ENCODE peak calls at places on chromosomes 3 and 15, in ten cellular contexts. R, T, Z, M, I, P, X, E, Y and W are unnamed samples.

GRCh38 chr3:61052855-61053254 is 198.4 kb downstream of the FHIT start:
- DNase-seq in R (no peak), Y (no peak), E (no peak), P (no peak), T (no peak), M (no peak), I (no peak), Z (no peak), X (no peak), W (no peak)

GRCh38 chr3:124351430-124352142 is 359.7 kb upstream of the ROPN1 start:
- DNase-seq in Y (peak), R (peak), X (peak), T (peak), Z (peak), I (peak), M (no peak), P (peak), E (no peak), W (peak)

GRCh38 chr3:186225603-186226002 is 116.7 kb upstream of the ETV5 start:
- DNase-seq in Y (no peak), R (no peak), E (no peak), I (no peak), P (no peak), X (no peak), T (no peak), M (no peak), Z (no peak), W (no peak)

GRCh38 chr3:174440350-174440716 is 418.8 kb upstream of the NAALADL2 start:
- DNase-seq in T (no peak), M (no peak), P (no peak), Z (peak), E (no peak), I (no peak), Y (peak), X (peak), R (peak), W (no peak)

GRCh38 chr15:70182858-70183695 is 85.4 kb upstream of the TLE3 start:
- DNase-seq in I (no peak), P (no peak), M (no peak), X (no peak), T (no peak), Z (no peak), R (peak), Y (no peak), E (no peak), W (no peak)

GRCh38 chr3:186909078-186909853 is 21.1 kb upstream of the ST6GAL1 start:
- DNase-seq in T (no peak), P (no peak), I (no peak), Z (no peak), E (no peak), Y (no peak), X (no peak), R (no peak), M (peak), W (no peak)

GRCh38 chr3:99896482-99896881 is 78.8 kb downstream of the CMSS1 start:
- DNase-seq in T (no peak), R (no peak), I (no peak), M (no peak), P (no peak), X (no peak), Z (no peak), E (no peak), Y (no peak), W (no peak)

GRCh38 chr3:125236331-125236903 is 23.9 kb upstream of the SLC12A8 start:
- DNase-seq in X (no peak), P (no peak), Z (no peak), I (no peak), M (no peak), T (no peak), E (no peak), Y (no peak), R (no peak), W (no peak)

GRCh38 chr15:60179786-60180391 is 175.8 kb downstream of the FOXB1 start:
- DNase-seq in Y (peak), T (peak), X (peak), Z (peak), R (peak), I (peak), E (no peak), P (peak), M (no peak), W (peak)